ENCODE peak calls at places on chromosomes 16 and 17, in eight cellular contexts. R is stimulated activated CD8-positive, alpha-beta memory T cell treated with anti-CD3 and anti-CD28 coated beads, Interleukin-12 subunit alpha, Interleukin-12 subunit beta, amount 100 ng/mL, for 4 hours; A is foreskin melanocyte; H is choroid plexus epithelial cell; N is NCI-H69; D is lung; J is LoVo; V is mesenteric fat pad. G is an unnamed sample.

GRCh38 chr17:16676645-16677044 is 13.4 kb upstream of the CCDC144A start:
- DNase-seq in R (no peak), D (no peak), J (no peak), A (no peak), H (peak; percentile 3), N (no peak), V (no peak), G (no peak)

GRCh38 chr16:77833906-77834599 is 45.7 kb downstream of the VAT1L start:
- DNase-seq in R (no peak), D (no peak), J (no peak), N (no peak), V (no peak), A (peak; percentile 44), H (peak; percentile 77), G (peak; percentile 86)

GRCh38 chr17:35022536-35023063 is 40.9 kb downstream of the RFFL start:
- DNase-seq in V (no peak), H (peak; percentile 98), N (peak; percentile 95), R (peak; percentile 54), J (no peak), A (no peak), D (peak; percentile 83), G (peak; percentile 99)

GRCh38 chr16:89052824-89053724 is 40.6 kb upstream of the ACSF3 start:
- DNase-seq in D (no peak), H (no peak), V (no peak), R (no peak), A (no peak), J (peak; percentile 90), N (peak; percentile 89), G (no peak)

GRCh38 chr16:65418435-65418834 is 296.6 kb upstream of the CDH11 start:
- DNase-seq in J (no peak), D (no peak), V (no peak), H (peak; percentile 21), R (no peak), N (no peak), A (no peak), G (peak; percentile 78)

GRCh38 chr16:88591577-88592021 is 21.4 kb downstream of the ZC3H18 start:
- DNase-seq in R (no peak), N (no peak), V (no peak), A (no peak), H (no peak), J (no peak), D (no peak), G (no peak)

GRCh38 chr17:74525781-74526288 is 5.4 kb downstream of the CD300LB start:
- DNase-seq in H (no peak), D (no peak), N (no peak), A (no peak), J (no peak), V (peak; percentile 60), R (no peak), G (no peak)

GRCh38 chr17:2889256-2889655 is 93.0 kb downstream of the RAP1GAP2 start:
- DNase-seq in J (no peak), D (no peak), R (no peak), A (no peak), N (no peak), H (no peak), V (no peak), G (no peak)

GRCh38 chr17:78838574-78839005 is 2.0 kb downstream of the USP36 start:
- DNase-seq in V (no peak), A (no peak), R (no peak), N (no peak), H (no peak), J (no peak), D (peak; percentile 32), G (no peak)